ENCODE peak calls at places on chromosome 10, in seven cellular contexts. Y, G, T, W, F, B and O are unnamed samples.

GRCh38 chr10:77073066-77073960 is 564.3 kb downstream of the KCNMA1 start:
- DNase-seq in Y (no peak), G (peak; percentile 21), T (no peak), W (no peak), F (no peak), B (no peak), O (no peak)

GRCh38 chr10:82228701-82229100 is 353.7 kb downstream of the NRG3 start:
- DNase-seq in Y (no peak), G (no peak), T (no peak), W (no peak), F (no peak), B (no peak), O (no peak)

GRCh38 chr10:16146993-16147392 is 286.7 kb upstream of the MINDY3 start:
- DNase-seq in Y (no peak), G (no peak), T (no peak), W (no peak), F (no peak), B (no peak), O (no peak)

GRCh38 chr10:43308986-43309385 is 42.1 kb upstream of the RASGEF1A start:
- DNase-seq in Y (no peak), G (no peak), T (no peak), W (no peak), F (no peak), B (no peak), O (peak; percentile 29)

GRCh38 chr10:47196691-47197090 is 103.3 kb upstream of the GDF10 start:
- DNase-seq in Y (no peak), G (no peak), T (no peak), W (peak; percentile 18), F (no peak), B (no peak), O (no peak)

GRCh38 chr10:71255817-71256660 is 43.7 kb downstream of the UNC5B start:
- DNase-seq in Y (no peak), G (peak; percentile 64), T (no peak), W (no peak), F (no peak), B (no peak), O (peak; percentile 76)

GRCh38 chr10:78298835-78299234 is 265.2 kb downstream of the RPS24 start:
- DNase-seq in Y (no peak), G (no peak), T (no peak), W (peak; percentile 15), F (no peak), B (no peak), O (no peak)

GRCh38 chr10:24825551-24825950 is 101.9 kb upstream of the ARHGAP21 start:
- DNase-seq in Y (peak; percentile 10), G (no peak), T (no peak), W (no peak), F (no peak), B (no peak), O (no peak)

GRCh38 chr10:105351187-105351586 is 710.1 kb downstream of the SORCS3 start:
- DNase-seq in Y (no peak), G (no peak), T (no peak), W (no peak), F (no peak), B (no peak), O (no peak)

GRCh38 chr10:46282460-46283216 is 4.2 kb upstream of the ANTXRL start:
- DNase-seq in Y (peak; percentile 16), G (peak; percentile 88), T (peak; percentile 37), W (peak; percentile 87), F (peak; percentile 62), B (peak; percentile 41), O (peak; percentile 70)

GRCh38 chr10:17061418-17061817 is 68.2 kb downstream of the CUBN start:
- DNase-seq in Y (no peak), G (no peak), T (no peak), W (no peak), F (no peak), B (no peak), O (no peak)

GRCh38 chr10:115355162-115355760 is 262.1 kb downstream of the ATRNL1 start:
- DNase-seq in Y (peak; percentile 48), G (no peak), T (no peak), W (peak; percentile 76), F (peak; percentile 31), B (peak; percentile 41), O (no peak)

GRCh38 chr10:86630079-86630478 is 24.3 kb upstream of the OPN4 start:
- DNase-seq in Y (no peak), G (no peak), T (no peak), W (no peak), F (no peak), B (no peak), O (no peak)

GRCh38 chr10:19488592-19489280 is 327.5 kb upstream of the PLXDC2 start:
- DNase-seq in Y (no peak), G (peak; percentile 36), T (no peak), W (peak; percentile 94), F (no peak), B (peak; percentile 49), O (no peak)

GRCh38 chr10:119401671-119402395 is 140.7 kb downstream of the RGS10 start:
- DNase-seq in Y (no peak), G (peak; percentile 70), T (no peak), W (no peak), F (no peak), B (no peak), O (no peak)

GRCh38 chr10:43383204-43383971 is 12.0 kb downstream of the FXYD4 start:
- DNase-seq in Y (no peak), G (no peak), T (no peak), W (no peak), F (no peak), B (no peak), O (no peak)

GRCh38 chr10:108791030-108791429 is 1132.3 kb downstream of the XPNPEP1 start:
- DNase-seq in Y (no peak), G (no peak), T (no peak), W (no peak), F (no peak), B (no peak), O (no peak)

GRCh38 chr10:131972474-131973071 is 9.2 kb downstream of the BNIP3 start:
- DNase-seq in Y (peak; percentile 84), G (peak; percentile 76), T (peak; percentile 19), W (no peak), F (peak; percentile 43), B (no peak), O (no peak)

GRCh38 chr10:19247843-19248242 is 199.2 kb downstream of the MALRD1 start:
- DNase-seq in Y (no peak), G (no peak), T (no peak), W (no peak), F (no peak), B (no peak), O (no peak)

GRCh38 chr10:104816501-104816900 is 175.4 kb downstream of the SORCS3 start:
- DNase-seq in Y (no peak), G (no peak), T (no peak), W (no peak), F (no peak), B (no peak), O (no peak)

GRCh38 chr10:3566627-3567026 is 218.4 kb downstream of the KLF6 start:
- DNase-seq in Y (peak; percentile 46), G (no peak), T (no peak), W (no peak), F (no peak), B (no peak), O (no peak)

GRCh38 chr10:63901916-63902315 is 380.7 kb downstream of the REEP3 start:
- DNase-seq in Y (no peak), G (no peak), T (no peak), W (no peak), F (no peak), B (no peak), O (no peak)

GRCh38 chr10:114662651-114663217 is 4.7 kb upstream of the ABLIM1 start:
- DNase-seq in Y (no peak), G (no peak), T (no peak), W (no peak), F (no peak), B (no peak), O (no peak)

GRCh38 chr10:4046722-4047354 is 261.8 kb upstream of the KLF6 start:
- DNase-seq in Y (no peak), G (no peak), T (no peak), W (no peak), F (no peak), B (no peak), O (no peak)